ENCODE peak calls at places on chromosomes 7 and 10, in five cellular contexts. One of them, this sample, is unnamed.

GRCh38 chr7:99375070-99375807 is 709 bp downstream of the ARPC1B start:
- DNase-seq in HL-60: peak; percentile 73
- DNase-seq in HepG2: peak; percentile 64
- DNase-seq in stomach: peak; percentile 80
- DNase-seq in Panc1: no peak
- DNase-seq in this sample: no peak

GRCh38 chr10:636769-637168 is 52.7 kb downstream of the DIP2C start:
- DNase-seq in HL-60: no peak
- DNase-seq in HepG2: no peak
- DNase-seq in stomach: no peak
- DNase-seq in Panc1: no peak
- DNase-seq in this sample: no peak

GRCh38 chr7:92916751-92917369 is 80.5 kb upstream of the CDK6 start:
- DNase-seq in HL-60: no peak
- DNase-seq in HepG2: peak; percentile 27
- DNase-seq in stomach: no peak
- DNase-seq in Panc1: no peak
- DNase-seq in this sample: no peak

GRCh38 chr10:77279207-77279606 is 358.4 kb downstream of the KCNMA1 start:
- DNase-seq in HL-60: no peak
- DNase-seq in HepG2: no peak
- DNase-seq in stomach: no peak
- DNase-seq in Panc1: no peak
- DNase-seq in this sample: no peak

GRCh38 chr7:156969972-156970420 is 20.5 kb downstream of the NOM1 start:
- DNase-seq in HL-60: no peak
- DNase-seq in HepG2: no peak
- DNase-seq in stomach: no peak
- DNase-seq in Panc1: no peak
- DNase-seq in this sample: no peak

GRCh38 chr10:119199231-119199992 is 8.0 kb upstream of the GRK5 start:
- DNase-seq in HL-60: peak; percentile 75
- DNase-seq in HepG2: peak; percentile 88
- DNase-seq in stomach: peak; percentile 64
- DNase-seq in Panc1: peak; percentile 75
- DNase-seq in this sample: no peak

GRCh38 chr7:105920766-105921165 is 42.3 kb upstream of the CDHR3 start:
- DNase-seq in HL-60: no peak
- DNase-seq in HepG2: no peak
- DNase-seq in stomach: no peak
- DNase-seq in Panc1: no peak
- DNase-seq in this sample: no peak

GRCh38 chr7:91285966-91286365 is 21.7 kb downstream of the FZD1 start:
- DNase-seq in HL-60: no peak
- DNase-seq in HepG2: no peak
- DNase-seq in stomach: no peak
- DNase-seq in Panc1: no peak
- DNase-seq in this sample: no peak

GRCh38 chr7:77199008-77199966 is at the start of gene FGL2:
- DNase-seq in HL-60: peak; percentile 43
- DNase-seq in HepG2: no peak
- DNase-seq in stomach: peak; percentile 42
- DNase-seq in Panc1: no peak
- DNase-seq in this sample: no peak

GRCh38 chr10:35565602-35566061 is 39.5 kb upstream of the GJD4 start:
- DNase-seq in HL-60: no peak
- DNase-seq in HepG2: no peak
- DNase-seq in stomach: no peak
- DNase-seq in Panc1: no peak
- DNase-seq in this sample: no peak

GRCh38 chr7:55144955-55145342 is 126.1 kb downstream of the EGFR start:
- DNase-seq in HL-60: no peak
- DNase-seq in HepG2: no peak
- DNase-seq in stomach: no peak
- DNase-seq in Panc1: no peak
- DNase-seq in this sample: no peak

GRCh38 chr7:133705596-133705995 is 421.5 kb upstream of the LRGUK start:
- DNase-seq in HL-60: no peak
- DNase-seq in HepG2: no peak
- DNase-seq in stomach: no peak
- DNase-seq in Panc1: peak; percentile 86
- DNase-seq in this sample: no peak

DNA sequence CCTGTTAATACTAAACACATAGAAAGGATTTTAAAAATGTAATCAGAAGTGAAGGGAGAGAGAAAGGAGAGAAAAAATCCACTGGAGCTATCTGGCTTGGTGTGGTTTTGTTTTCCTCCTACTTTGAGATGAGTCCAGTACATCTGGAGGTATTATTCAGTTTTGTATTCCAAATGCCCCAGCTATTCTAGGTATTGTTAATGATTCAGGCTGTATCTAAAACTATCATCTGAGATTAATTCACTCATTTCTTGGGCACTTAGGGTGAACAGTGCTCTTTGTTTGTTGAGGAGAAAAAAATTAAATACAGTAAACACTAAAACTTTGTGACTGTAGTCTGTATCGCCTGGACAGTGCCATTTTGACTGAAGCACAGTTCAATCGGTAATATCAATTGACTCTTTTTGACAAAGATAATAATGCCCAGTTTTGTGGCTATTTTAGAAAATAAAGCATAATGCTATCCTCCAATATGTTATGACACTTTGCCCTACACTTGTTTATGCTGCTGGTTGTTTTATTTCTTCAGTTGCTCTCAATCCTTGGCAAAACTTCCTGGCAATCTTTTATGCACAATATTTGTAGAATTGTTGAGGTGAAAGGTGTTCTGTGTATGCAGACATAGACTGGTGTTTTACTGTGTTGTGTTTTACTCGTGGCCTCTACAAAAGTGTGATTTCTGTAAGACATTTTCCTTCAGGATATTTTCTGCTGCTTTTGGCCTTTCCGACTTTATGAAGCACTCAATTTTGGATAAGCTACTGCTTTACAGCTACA is 21.6 kb downstream of the GLCCI1 start:
- DNase-seq in HL-60: no peak
- DNase-seq in HepG2: no peak
- DNase-seq in stomach: no peak
- DNase-seq in Panc1: no peak
- DNase-seq in this sample: no peak
- H3K4me3 ChIP-seq in HL-60: no peak overlapping the region
- H3K4me3 ChIP-seq in HepG2: no peak overlapping the region
- H3K4me3 ChIP-seq in stomach: no peak overlapping the region
- H3K4me3 ChIP-seq in Panc1: no peak overlapping the region
- H3K4me3 ChIP-seq in this sample: no peak overlapping the region

GRCh38 chr7:18357691-18358090 is 137.9 kb upstream of the HDAC9 start:
- DNase-seq in HL-60: no peak
- DNase-seq in HepG2: no peak
- DNase-seq in stomach: no peak
- DNase-seq in Panc1: no peak
- DNase-seq in this sample: no peak
- TF ChIP-seq POLR2AphosphoS5 in HL-60: no peak
- TF ChIP-seq POLR2AphosphoS5 in HepG2: no peak
- TF ChIP-seq POLR2AphosphoS5 in stomach: no peak
- TF ChIP-seq POLR2AphosphoS5 in Panc1: no peak
- TF ChIP-seq POLR2AphosphoS5 in this sample: no peak

GRCh38 chr7:7486362-7486761 is 49.3 kb downstream of the COL28A1 start:
- DNase-seq in HL-60: no peak
- DNase-seq in HepG2: no peak
- DNase-seq in stomach: no peak
- DNase-seq in Panc1: no peak
- DNase-seq in this sample: no peak

GRCh38 chr7:7478569-7478968 is 57.1 kb downstream of the COL28A1 start:
- DNase-seq in HL-60: no peak
- DNase-seq in HepG2: no peak
- DNase-seq in stomach: no peak
- DNase-seq in Panc1: no peak
- DNase-seq in this sample: no peak

GRCh38 chr7:7479275-7479674 is 56.4 kb downstream of the COL28A1 start:
- DNase-seq in HL-60: no peak
- DNase-seq in HepG2: no peak
- DNase-seq in stomach: no peak
- DNase-seq in Panc1: no peak
- DNase-seq in this sample: no peak

GRCh38 chr7:7484072-7484471 is 51.6 kb downstream of the COL28A1 start:
- DNase-seq in HL-60: no peak
- DNase-seq in HepG2: no peak
- DNase-seq in stomach: no peak
- DNase-seq in Panc1: no peak
- DNase-seq in this sample: no peak

GRCh38 chr7:7481801-7482200 is 53.9 kb downstream of the COL28A1 start:
- DNase-seq in HL-60: no peak
- DNase-seq in HepG2: no peak
- DNase-seq in stomach: no peak
- DNase-seq in Panc1: no peak
- DNase-seq in this sample: no peak
- H3K4me3 ChIP-seq in HL-60: no peak overlapping the region
- H3K4me3 ChIP-seq in HepG2: no peak overlapping the region
- H3K4me3 ChIP-seq in stomach: no peak overlapping the region
- H3K4me3 ChIP-seq in Panc1: no peak overlapping the region
- H3K4me3 ChIP-seq in this sample: no peak overlapping the region

GRCh38 chr10:29389935-29390334 is 101.1 kb downstream of the LYZL1 start:
- DNase-seq in HL-60: no peak
- DNase-seq in HepG2: peak; percentile 66
- DNase-seq in stomach: no peak
- DNase-seq in Panc1: no peak
- DNase-seq in this sample: no peak

GRCh38 chr10:29387269-29387668 is 98.4 kb downstream of the LYZL1 start:
- DNase-seq in HL-60: no peak
- DNase-seq in HepG2: no peak
- DNase-seq in stomach: no peak
- DNase-seq in Panc1: no peak
- DNase-seq in this sample: no peak

GRCh38 chr10:29381230-29381563 is 92.3 kb downstream of the LYZL1 start:
- DNase-seq in HL-60: no peak
- DNase-seq in HepG2: no peak
- DNase-seq in stomach: no peak
- DNase-seq in Panc1: no peak
- DNase-seq in this sample: no peak

GRCh38 chr10:29389493-29389892 is 100.6 kb downstream of the LYZL1 start:
- DNase-seq in HL-60: no peak
- DNase-seq in HepG2: no peak
- DNase-seq in stomach: no peak
- DNase-seq in Panc1: no peak
- DNase-seq in this sample: no peak

DNA sequence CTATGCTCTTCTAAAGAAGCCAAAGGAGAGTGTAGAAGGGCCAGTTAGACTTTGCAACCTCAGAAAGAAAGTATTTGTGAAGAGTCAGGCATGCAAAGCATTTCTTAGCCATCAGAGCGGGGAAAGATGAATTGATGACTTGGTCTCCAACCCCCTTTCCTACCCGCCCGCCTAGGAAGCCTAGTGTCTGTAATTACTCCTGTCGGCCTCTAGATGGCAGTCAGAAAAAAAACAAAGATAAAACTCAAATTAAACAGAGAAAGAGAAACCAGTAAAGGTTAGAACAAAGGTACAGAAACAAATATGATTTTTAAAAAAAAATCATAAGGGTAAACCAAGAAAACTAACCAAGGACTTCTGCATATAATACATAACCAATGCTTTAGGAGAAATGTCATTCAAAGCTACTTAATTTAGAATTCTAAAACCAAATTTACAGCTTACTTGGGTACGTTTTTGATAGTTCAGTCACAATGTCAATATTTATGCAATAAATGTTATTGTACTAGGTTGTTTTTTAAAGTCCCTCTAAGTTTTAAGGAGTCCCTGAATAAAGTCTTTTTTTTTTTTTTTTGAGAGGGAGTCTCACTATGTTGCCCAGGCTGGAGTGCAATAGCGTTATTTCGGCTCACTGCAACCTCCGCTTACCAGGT is 97.6 kb downstream of the LYZL1 start:
- DNase-seq in HL-60: no peak
- DNase-seq in HepG2: peak; percentile 44
- DNase-seq in stomach: no peak
- DNase-seq in Panc1: no peak
- DNase-seq in this sample: no peak
- TF ChIP-seq POLR2AphosphoS5 in HL-60: no peak
- TF ChIP-seq POLR2AphosphoS5 in HepG2: no peak
- TF ChIP-seq POLR2AphosphoS5 in stomach: no peak
- TF ChIP-seq POLR2AphosphoS5 in Panc1: no peak
- TF ChIP-seq POLR2AphosphoS5 in this sample: no peak

GRCh38 chr10:96441126-96441905 is 72.4 kb downstream of the TLL2 start:
- DNase-seq in HL-60: no peak
- DNase-seq in HepG2: no peak
- DNase-seq in stomach: no peak
- DNase-seq in Panc1: no peak
- DNase-seq in this sample: no peak
- H3K4me3 ChIP-seq in HL-60: no peak overlapping the region
- H3K4me3 ChIP-seq in HepG2: no peak overlapping the region
- H3K4me3 ChIP-seq in stomach: no peak overlapping the region
- H3K4me3 ChIP-seq in Panc1: no peak overlapping the region
- H3K4me3 ChIP-seq in this sample: no peak overlapping the region

GRCh38 chr10:34290412-34291082 is 524.5 kb downstream of the PARD3 start:
- DNase-seq in HL-60: no peak
- DNase-seq in HepG2: peak; percentile 28
- DNase-seq in stomach: no peak
- DNase-seq in Panc1: no peak
- DNase-seq in this sample: no peak
- TF ChIP-seq POLR2AphosphoS5 in HL-60: no peak
- TF ChIP-seq POLR2AphosphoS5 in HepG2: no peak
- TF ChIP-seq POLR2AphosphoS5 in stomach: peak; percentile 56
- TF ChIP-seq POLR2AphosphoS5 in Panc1: no peak
- TF ChIP-seq POLR2AphosphoS5 in this sample: no peak

DNA sequence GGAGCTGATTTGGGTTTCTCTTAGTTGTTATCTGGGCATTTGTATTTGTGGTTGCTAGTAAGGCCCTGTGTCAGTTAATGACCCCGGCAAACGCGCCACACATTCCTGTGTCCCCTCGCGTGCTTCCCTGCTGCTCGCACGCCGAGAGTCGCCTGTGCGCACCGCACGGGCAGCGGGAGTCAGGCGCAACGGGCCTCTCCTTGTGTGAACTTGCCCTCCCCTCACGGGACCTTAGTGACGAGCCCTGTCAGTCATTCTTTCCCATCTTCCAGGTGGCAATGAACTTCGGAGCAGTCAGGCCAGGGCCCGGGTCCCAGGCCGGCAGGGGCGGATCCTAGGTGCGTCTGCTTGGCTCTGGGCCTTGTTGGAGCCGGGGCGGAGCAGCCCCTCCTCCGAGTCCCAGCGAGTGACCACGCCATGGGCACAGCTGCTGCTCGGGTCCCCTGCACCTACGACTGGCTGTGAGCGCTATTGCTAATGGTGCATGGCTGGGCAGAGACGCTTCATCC is 12.4 kb upstream of the PRKAR1B start:
- DNase-seq in HL-60: no peak
- DNase-seq in HepG2: no peak
- DNase-seq in stomach: no peak
- DNase-seq in Panc1: no peak
- DNase-seq in this sample: no peak
- H3K4me3 ChIP-seq in HL-60: no peak overlapping the region
- H3K4me3 ChIP-seq in HepG2: no peak overlapping the region
- H3K4me3 ChIP-seq in stomach: no peak overlapping the region
- H3K4me3 ChIP-seq in Panc1: no peak overlapping the region
- H3K4me3 ChIP-seq in this sample: no peak overlapping the region

GRCh38 chr7:2299131-2299829 is 15.0 kb downstream of the SNX8 start:
- DNase-seq in HL-60: no peak
- DNase-seq in HepG2: no peak
- DNase-seq in stomach: no peak
- DNase-seq in Panc1: no peak
- DNase-seq in this sample: no peak
- TF ChIP-seq POLR2AphosphoS5 in HL-60: no peak
- TF ChIP-seq POLR2AphosphoS5 in HepG2: no peak
- TF ChIP-seq POLR2AphosphoS5 in stomach: no peak
- TF ChIP-seq POLR2AphosphoS5 in Panc1: no peak
- TF ChIP-seq POLR2AphosphoS5 in this sample: no peak

This sample was measured in SK-N-MC.